ENCODE peak calls at places on chromosome 20, in four cellular contexts. Z is body of pancreas, G is mammary epithelial cell, T is non-pigmented ciliary epithelial cell. D is an unnamed sample.

GRCh38 chr20:25750765-25751696 is 54.4 kb upstream of the ZNF337 start:
- DNase-seq in Z (peak), G (peak), T (no peak), D (peak)

GRCh38 chr20:63837134-63837429 is 6.0 kb upstream of the ZBTB46 start:
- DNase-seq in T (no peak), Z (no peak), G (no peak), D (no peak)

GRCh38 chr20:22826306-22827230 is 208.5 kb upstream of the SSTR4 start:
- DNase-seq in Z (no peak), T (no peak), G (peak), D (no peak)

GRCh38 chr20:12591949-12592470 is 416.8 kb upstream of the SPTLC3 start:
- DNase-seq in Z (no peak), G (no peak), T (no peak), D (no peak)

GRCh38 chr20:51022803-51023616 is at the start of gene KCNG1:
- DNase-seq in G (peak), T (no peak), Z (peak), D (peak)

GRCh38 chr20:43843965-43844660 is 70.5 kb upstream of the TOX2 start:
- DNase-seq in Z (no peak), G (no peak), T (no peak), D (no peak)

GRCh38 chr20:43766395-43766794 is 39.6 kb upstream of the GTSF1L start:
- DNase-seq in Z (no peak), G (no peak), T (no peak), D (no peak)

GRCh38 chr20:2000286-2000685 is 6.4 kb upstream of the PDYN start:
- DNase-seq in T (no peak), G (no peak), Z (no peak), D (no peak)

GRCh38 chr20:10696650-10697049 is 22.9 kb upstream of the JAG1 start:
- DNase-seq in Z (peak), G (no peak), T (no peak), D (no peak)

GRCh38 chr20:43963872-43964791 is 49.5 kb downstream of the TOX2 start:
- DNase-seq in G (no peak), T (no peak), Z (peak), D (no peak)

GRCh38 chr20:46946181-46946624 is 51.6 kb downstream of the EYA2 start:
- DNase-seq in T (no peak), Z (no peak), G (no peak), D (no peak)

D was measured in mucosa of descending colon.